ENCODE peak calls at places on chromosome 18, in five cellular contexts. One of them, this sample, is unnamed.

GRCh38 chr18:71831039-71831438 is 713.1 kb downstream of the CBLN2 start:
- DNase-seq in K562: no peak
- DNase-seq in HepG2: no peak
- DNase-seq in GM12878: no peak
- DNase-seq in SK-N-SH: no peak
- DNase-seq in this sample: no peak

GRCh38 chr18:49096021-49096420 is 145.3 kb upstream of the SMAD7 start:
- DNase-seq in K562: no peak
- DNase-seq in HepG2: no peak
- DNase-seq in GM12878: no peak
- DNase-seq in SK-N-SH: no peak
- DNase-seq in this sample: no peak

GRCh38 chr18:79553696-79554095 is 125.9 kb upstream of the CTDP1 start:
- DNase-seq in K562: no peak
- DNase-seq in HepG2: no peak
- DNase-seq in GM12878: no peak
- DNase-seq in SK-N-SH: no peak
- DNase-seq in this sample: no peak

GRCh38 chr18:59569321-59569720 is 127.9 kb downstream of the CCBE1 start:
- DNase-seq in K562: no peak
- DNase-seq in HepG2: no peak
- DNase-seq in GM12878: no peak
- DNase-seq in SK-N-SH: no peak
- DNase-seq in this sample: no peak

GRCh38 chr18:363327-364115 is 95.7 kb upstream of the THOC1 start:
- DNase-seq in K562: no peak
- DNase-seq in HepG2: no peak
- DNase-seq in GM12878: no peak
- DNase-seq in SK-N-SH: no peak
- DNase-seq in this sample: no peak

GRCh38 chr18:32771169-32771751 is 1.6 kb downstream of the KLHL14 start:
- DNase-seq in K562: no peak
- DNase-seq in HepG2: peak
- DNase-seq in GM12878: no peak
- DNase-seq in SK-N-SH: peak
- DNase-seq in this sample: peak

GRCh38 chr18:26875040-26875654 is 9.6 kb upstream of the AQP4 start:
- DNase-seq in K562: no peak
- DNase-seq in HepG2: peak
- DNase-seq in GM12878: no peak
- DNase-seq in SK-N-SH: no peak
- DNase-seq in this sample: no peak

GRCh38 chr18:59839931-59840685 is 59.7 kb upstream of the PMAIP1 start:
- DNase-seq in K562: no peak
- DNase-seq in HepG2: no peak
- DNase-seq in GM12878: no peak
- DNase-seq in SK-N-SH: no peak
- DNase-seq in this sample: no peak

GRCh38 chr18:72458256-72458655 is 85.9 kb downstream of the CBLN2 start:
- DNase-seq in K562: no peak
- DNase-seq in HepG2: no peak
- DNase-seq in GM12878: no peak
- DNase-seq in SK-N-SH: no peak
- DNase-seq in this sample: no peak

GRCh38 chr18:30358545-30358944 is 684.0 kb downstream of the DSC3 start:
- DNase-seq in K562: no peak
- DNase-seq in HepG2: no peak
- DNase-seq in GM12878: no peak
- DNase-seq in SK-N-SH: no peak
- DNase-seq in this sample: no peak

GRCh38 chr18:3162181-3162580 is 57.6 kb downstream of the MYOM1 start:
- DNase-seq in K562: no peak
- DNase-seq in HepG2: no peak
- DNase-seq in GM12878: no peak
- DNase-seq in SK-N-SH: no peak
- DNase-seq in this sample: no peak

GRCh38 chr18:23849141-23849540 is 159.9 kb downstream of the LAMA3 start:
- DNase-seq in K562: no peak
- DNase-seq in HepG2: no peak
- DNase-seq in GM12878: no peak
- DNase-seq in SK-N-SH: no peak
- DNase-seq in this sample: no peak

GRCh38 chr18:36335476-36336279 is 38.2 kb downstream of the FHOD3 start:
- DNase-seq in K562: no peak
- DNase-seq in HepG2: no peak
- DNase-seq in GM12878: no peak
- DNase-seq in SK-N-SH: peak
- DNase-seq in this sample: no peak

GRCh38 chr18:4077204-4077603 is 377.9 kb downstream of the DLGAP1 start:
- DNase-seq in K562: no peak
- DNase-seq in HepG2: no peak
- DNase-seq in GM12878: no peak
- DNase-seq in SK-N-SH: no peak
- DNase-seq in this sample: no peak

GRCh38 chr18:59345556-59345955 is 13.5 kb downstream of the LMAN1 start:
- DNase-seq in K562: no peak
- DNase-seq in HepG2: no peak
- DNase-seq in GM12878: no peak
- DNase-seq in SK-N-SH: no peak
- DNase-seq in this sample: no peak

GRCh38 chr18:54679318-54680149 is 88.5 kb downstream of the DYNAP start:
- DNase-seq in K562: peak
- DNase-seq in HepG2: peak
- DNase-seq in GM12878: peak
- DNase-seq in SK-N-SH: peak
- DNase-seq in this sample: no peak

GRCh38 chr18:51235011-51235789 is 37.7 kb upstream of the MEX3C start:
- DNase-seq in K562: no peak
- DNase-seq in HepG2: no peak
- DNase-seq in GM12878: no peak
- DNase-seq in SK-N-SH: no peak
- DNase-seq in this sample: no peak

GRCh38 chr18:38368886-38369285 is 803.3 kb upstream of the CELF4 start:
- DNase-seq in K562: no peak
- DNase-seq in HepG2: no peak
- DNase-seq in GM12878: no peak
- DNase-seq in SK-N-SH: no peak
- DNase-seq in this sample: no peak

GRCh38 chr18:46536215-46536874 is 120.7 kb downstream of the LOXHD1 start:
- DNase-seq in K562: no peak
- DNase-seq in HepG2: no peak
- DNase-seq in GM12878: no peak
- DNase-seq in SK-N-SH: no peak
- DNase-seq in this sample: no peak

GRCh38 chr18:78238404-78239089 is 741.1 kb upstream of the SALL3 start:
- DNase-seq in K562: no peak
- DNase-seq in HepG2: no peak
- DNase-seq in GM12878: no peak
- DNase-seq in SK-N-SH: no peak
- DNase-seq in this sample: no peak

GRCh38 chr18:44682871-44683221 is 2.2 kb downstream of the SETBP1 start:
- DNase-seq in K562: no peak
- DNase-seq in HepG2: no peak
- DNase-seq in GM12878: no peak
- DNase-seq in SK-N-SH: no peak
- DNase-seq in this sample: no peak

GRCh38 chr18:48769006-48769646 is 181.6 kb downstream of the SMAD7 start:
- DNase-seq in K562: no peak
- DNase-seq in HepG2: no peak
- DNase-seq in GM12878: no peak
- DNase-seq in SK-N-SH: peak
- DNase-seq in this sample: no peak

GRCh38 chr18:80191907-80192652 is 55.2 kb downstream of the PARD6G start:
- DNase-seq in K562: no peak
- DNase-seq in HepG2: no peak
- DNase-seq in GM12878: no peak
- DNase-seq in SK-N-SH: no peak
- DNase-seq in this sample: no peak

GRCh38 chr18:76491436-76491800 is 3.6 kb downstream of the ZNF516 start:
- DNase-seq in K562: peak
- DNase-seq in HepG2: peak
- DNase-seq in GM12878: no peak
- DNase-seq in SK-N-SH: peak
- DNase-seq in this sample: no peak

GRCh38 chr18:46677609-46678470 is 20.8 kb upstream of the LOXHD1 start:
- DNase-seq in K562: no peak
- DNase-seq in HepG2: no peak
- DNase-seq in GM12878: no peak
- DNase-seq in SK-N-SH: peak
- DNase-seq in this sample: no peak

GRCh38 chr18:23856466-23857175 is 157.9 kb upstream of the TTC39C start:
- DNase-seq in K562: no peak
- DNase-seq in HepG2: no peak
- DNase-seq in GM12878: no peak
- DNase-seq in SK-N-SH: no peak
- DNase-seq in this sample: no peak

GRCh38 chr18:60838677-60839076 is 466.1 kb upstream of the MC4R start:
- DNase-seq in K562: no peak
- DNase-seq in HepG2: no peak
- DNase-seq in GM12878: no peak
- DNase-seq in SK-N-SH: no peak
- DNase-seq in this sample: no peak

GRCh38 chr18:49666045-49666444 is 104.2 kb downstream of the LIPG start:
- DNase-seq in K562: no peak
- DNase-seq in HepG2: no peak
- DNase-seq in GM12878: no peak
- DNase-seq in SK-N-SH: peak
- DNase-seq in this sample: no peak

GRCh38 chr18:26425148-26425531 is 123.2 kb downstream of the KCTD1 start:
- DNase-seq in K562: no peak
- DNase-seq in HepG2: no peak
- DNase-seq in GM12878: no peak
- DNase-seq in SK-N-SH: peak
- DNase-seq in this sample: peak

GRCh38 chr18:23725827-23726661 is 36.8 kb downstream of the LAMA3 start:
- DNase-seq in K562: no peak
- DNase-seq in HepG2: no peak
- DNase-seq in GM12878: no peak
- DNase-seq in SK-N-SH: no peak
- DNase-seq in this sample: no peak

GRCh38 chr18:2083691-2084090 is 487.6 kb downstream of the METTL4 start:
- DNase-seq in K562: peak
- DNase-seq in HepG2: no peak
- DNase-seq in GM12878: no peak
- DNase-seq in SK-N-SH: no peak
- DNase-seq in this sample: no peak

GRCh38 chr18:32717151-32717550 is 55.7 kb downstream of the KLHL14 start:
- DNase-seq in K562: no peak
- DNase-seq in HepG2: no peak
- DNase-seq in GM12878: no peak
- DNase-seq in SK-N-SH: no peak
- DNase-seq in this sample: no peak

GRCh38 chr18:58721586-58722160 is 50.4 kb downstream of the MALT1 start:
- DNase-seq in K562: no peak
- DNase-seq in HepG2: no peak
- DNase-seq in GM12878: no peak
- DNase-seq in SK-N-SH: no peak
- DNase-seq in this sample: no peak

GRCh38 chr18:25093131-25093530 is 258.8 kb downstream of the ZNF521 start:
- DNase-seq in K562: no peak
- DNase-seq in HepG2: no peak
- DNase-seq in GM12878: no peak
- DNase-seq in SK-N-SH: no peak
- DNase-seq in this sample: no peak
- TF ChIP-seq EP300 in K562: no peak
- TF ChIP-seq EP300 in HepG2: no peak
- TF ChIP-seq EP300 in GM12878: no peak
- TF ChIP-seq EP300 in SK-N-SH: no peak
- TF ChIP-seq EP300 in this sample: no peak

GRCh38 chr18:68387246-68387645 is 327.7 kb downstream of the TMX3 start:
- DNase-seq in K562: no peak
- DNase-seq in HepG2: no peak
- DNase-seq in GM12878: no peak
- DNase-seq in SK-N-SH: no peak
- DNase-seq in this sample: no peak
- TF ChIP-seq USF2 in K562: no peak
- TF ChIP-seq USF2 in HepG2: no peak
- TF ChIP-seq USF2 in GM12878: no peak
- TF ChIP-seq USF2 in SK-N-SH: no peak
- TF ChIP-seq USF2 in this sample: no peak

GRCh38 chr18:62187543-62188378 is 706 bp downstream of the RELCH start:
- DNase-seq in K562: peak
- DNase-seq in HepG2: peak
- DNase-seq in GM12878: no peak
- DNase-seq in SK-N-SH: no peak
- DNase-seq in this sample: no peak
- TF ChIP-seq YY1 in K562: no peak
- TF ChIP-seq YY1 in HepG2: no peak
- TF ChIP-seq YY1 in GM12878: no peak
- TF ChIP-seq YY1 in SK-N-SH: no peak
- TF ChIP-seq YY1 in this sample: no peak

GRCh38 chr18:8824846-8825245 is 119.5 kb downstream of the MTCL1 start:
- DNase-seq in K562: no peak
- DNase-seq in HepG2: no peak
- DNase-seq in GM12878: no peak
- DNase-seq in SK-N-SH: no peak
- DNase-seq in this sample: no peak
- TF ChIP-seq EP300 in K562: no peak
- TF ChIP-seq EP300 in HepG2: no peak
- TF ChIP-seq EP300 in GM12878: no peak
- TF ChIP-seq EP300 in SK-N-SH: no peak
- TF ChIP-seq EP300 in this sample: no peak

GRCh38 chr18:75456277-75456676 is 28.8 kb upstream of the SMIM21 start:
- DNase-seq in K562: no peak
- DNase-seq in HepG2: no peak
- DNase-seq in GM12878: no peak
- DNase-seq in SK-N-SH: no peak
- DNase-seq in this sample: no peak

GRCh38 chr18:75454022-75454795 is 26.7 kb upstream of the SMIM21 start:
- DNase-seq in K562: no peak
- DNase-seq in HepG2: no peak
- DNase-seq in GM12878: no peak
- DNase-seq in SK-N-SH: no peak
- DNase-seq in this sample: no peak

GRCh38 chr18:75455249-75456183 is 28.0 kb upstream of the SMIM21 start:
- DNase-seq in K562: no peak
- DNase-seq in HepG2: no peak
- DNase-seq in GM12878: no peak
- DNase-seq in SK-N-SH: peak
- DNase-seq in this sample: peak
- TF ChIP-seq USF2 in K562: no peak
- TF ChIP-seq USF2 in HepG2: no peak
- TF ChIP-seq USF2 in GM12878: no peak
- TF ChIP-seq USF2 in SK-N-SH: no peak
- TF ChIP-seq USF2 in this sample: no peak